ENCODE peak calls at places on chromosomes 3 and 15, in nine cellular contexts. K is stimulated activated CD8-positive, alpha-beta memory T cell treated with anti-CD3 and anti-CD28 coated beads, Interleukin-7, amount 100 ng/mL, for 24 hours; Z is GM06990; O is lower lobe of right lung; Q is hippocampal formation; N is Right ventricle myocardium superior; J is occipital lobe; X is T-helper 2 cell; M is NCI-H2081. U is an unnamed sample.

GRCh38 chr3:123656691-123657090 is 71.8 kb upstream of the HACD2 start:
- DNase-seq in Z (no peak), N (no peak), Q (no peak), J (no peak), K (no peak), O (no peak), X (no peak), M (no peak), U (no peak)

GRCh38 chr3:118504906-118505305 is 529.7 kb downstream of the IGSF11 start:
- DNase-seq in N (no peak), J (no peak), Z (no peak), K (no peak), X (no peak), Q (no peak), M (no peak), O (no peak), U (no peak)

GRCh38 chr3:136690611-136691010 is 61.6 kb downstream of the STAG1 start:
- DNase-seq in Z (no peak), O (no peak), K (no peak), Q (no peak), J (no peak), N (no peak), X (no peak), M (no peak), U (no peak)

GRCh38 chr3:144770813-144771400 is 799.3 kb downstream of the DIPK2A start:
- DNase-seq in N (no peak), K (no peak), M (peak), Q (peak), X (no peak), J (no peak), Z (no peak), O (no peak), U (no peak)

GRCh38 chr3:176870451-176870850 is 326.8 kb downstream of the TBL1XR1 start:
- DNase-seq in O (no peak), Z (no peak), M (no peak), K (no peak), X (no peak), J (no peak), Q (no peak), N (no peak), U (no peak)

GRCh38 chr3:14366915-14367523 is 35.4 kb upstream of the SLC6A6 start:
- DNase-seq in N (no peak), K (no peak), Q (no peak), M (no peak), J (no peak), Z (no peak), O (no peak), X (no peak), U (no peak)

GRCh38 chr3:171967932-171968678 is 71.3 kb upstream of the FNDC3B start:
- DNase-seq in N (peak), O (no peak), J (no peak), M (no peak), K (no peak), X (no peak), Z (no peak), Q (no peak), U (no peak)

GRCh38 chr3:16849240-16849639 is 35.5 kb upstream of the PLCL2 start:
- DNase-seq in Z (peak), M (peak), X (peak), O (peak), K (peak), J (peak), Q (peak), N (peak), U (peak)

GRCh38 chr3:173096994-173097785 is 43.8 kb downstream of the SPATA16 start:
- DNase-seq in M (no peak), O (no peak), N (no peak), X (no peak), Z (no peak), Q (no peak), J (no peak), K (no peak), U (no peak)

GRCh38 chr3:53024315-53024714 is 21.6 kb downstream of the SFMBT1 start:
- DNase-seq in N (no peak), M (no peak), Q (no peak), K (no peak), Z (no peak), X (no peak), J (no peak), O (no peak), U (no peak)

GRCh38 chr3:109642042-109642441 is 304.7 kb upstream of the DPPA4 start:
- DNase-seq in O (no peak), M (no peak), Z (no peak), X (no peak), N (no peak), K (no peak), Q (no peak), J (no peak), U (no peak)

GRCh38 chr3:53056442-53056841 is 10.6 kb upstream of the SFMBT1 start:
- DNase-seq in K (no peak), O (no peak), M (no peak), Z (no peak), N (no peak), Q (no peak), J (no peak), X (no peak), U (no peak)

GRCh38 chr3:127717357-127718243 is 44.8 kb downstream of the ABTB1 start:
- DNase-seq in N (no peak), J (peak), Q (peak), Z (no peak), X (no peak), M (no peak), K (no peak), O (no peak), U (no peak)

GRCh38 chr3:52983828-52984227 is 62.0 kb downstream of the SFMBT1 start:
- DNase-seq in Z (peak), O (no peak), X (no peak), K (no peak), M (no peak), Q (peak), J (no peak), N (no peak), U (no peak)

GRCh38 chr3:179148446-179149238 is 485 bp downstream of the PIK3CA start:
- DNase-seq in N (peak), J (peak), K (peak), Q (peak), Z (peak), O (peak), M (peak), X (peak), U (peak)

GRCh38 chr15:61025283-61025682 is 203.8 kb downstream of the RORA start:
- DNase-seq in N (no peak), O (no peak), Z (no peak), M (no peak), K (no peak), Q (no peak), J (no peak), X (no peak), U (no peak)

GRCh38 chr3:168794427-168794826 is 698.7 kb upstream of the GOLIM4 start:
- DNase-seq in X (no peak), Q (no peak), Z (no peak), K (no peak), N (no peak), M (peak), J (no peak), O (no peak), U (no peak)

GRCh38 chr15:73210630-73211029 is 158.1 kb downstream of the HCN4 start:
- DNase-seq in Q (no peak), X (no peak), Z (no peak), O (no peak), N (no peak), J (no peak), K (no peak), M (no peak), U (no peak)

GRCh38 chr3:197404754-197405153 is 106.3 kb upstream of the DLG1 start:
- DNase-seq in Q (no peak), Z (no peak), K (no peak), O (no peak), J (no peak), N (no peak), X (no peak), M (no peak), U (no peak)

GRCh38 chr3:168865022-168865551 is 769.4 kb upstream of the GOLIM4 start:
- DNase-seq in J (no peak), Q (peak), N (no peak), M (peak), K (no peak), Z (no peak), X (no peak), O (no peak), U (peak)

U was measured in GM10248.